ENCODE peak calls at places on chromosomes 5 and 9, in six cellular contexts. P is EH; C is cerebellar cortex; R is AG08396; U is activated T-cell treated with anti-CD3 and anti-CD28 coated beads, Interleukin-2, amount 50 U/mL, for 4 hours; F is CD4-positive, alpha-beta memory T cell. N is an unnamed sample.

GRCh38 chr9:127492616-127493015 is 41.3 kb downstream of the LRSAM1 start:
- DNase-seq in P (no peak), C (peak), R (no peak), U (no peak), F (no peak), N (no peak)

GRCh38 chr9:132094314-132094791 is 14.7 kb upstream of the MED27 start:
- DNase-seq in P (peak), C (no peak), R (no peak), U (no peak), F (no peak), N (no peak)

GRCh38 chr5:141618030-141618803 is 583 bp downstream of the DIAPH1 start:
- DNase-seq in P (peak), C (peak), R (peak), U (peak), F (peak), N (peak)

GRCh38 chr5:91069364-91069763 is 313.8 kb downstream of the ARRDC3 start:
- DNase-seq in P (no peak), C (no peak), R (no peak), U (no peak), F (no peak), N (no peak)

GRCh38 chr9:90085633-90086032 is 480.8 kb downstream of the GADD45G start:
- DNase-seq in P (no peak), C (no peak), R (no peak), U (no peak), F (no peak), N (no peak)

GRCh38 chr5:39464096-39464495 is 39.3 kb upstream of the DAB2 start:
- DNase-seq in P (no peak), C (no peak), R (no peak), U (no peak), F (no peak), N (no peak)

GRCh38 chr5:141121985-141122384 is 367 bp downstream of the PCDHB4 start:
- DNase-seq in P (no peak), C (no peak), R (no peak), U (no peak), F (no peak), N (no peak)

GRCh38 chr5:112706446-112707016 is 31.2 kb upstream of the APC start:
- DNase-seq in P (no peak), C (no peak), R (no peak), U (no peak), F (no peak), N (no peak)

GRCh38 chr5:41510176-41510831 is at the start of gene PLCXD3:
- DNase-seq in P (peak), C (peak), R (peak), U (no peak), F (no peak), N (peak)

GRCh38 chr9:133113928-133114351 is 7.1 kb downstream of the RALGDS start:
- DNase-seq in P (peak), C (peak), R (no peak), U (no peak), F (no peak), N (no peak)